ENCODE peak calls at places on chromosome 9, in seven cellular contexts. Q, A, I, Y, V, T and X are unnamed samples.

GRCh38 chr9:123940721-123941534 is 11.0 kb upstream of the DENND1A start:
- DNase-seq in Y (no peak), A (no peak), I (no peak), Q (no peak), T (no peak), V (no peak), X (no peak)

GRCh38 chr9:20437466-20437865 is 184.8 kb downstream of the MLLT3 start:
- DNase-seq in V (no peak), A (no peak), Y (no peak), T (no peak), Q (no peak), I (no peak), X (no peak)

GRCh38 chr9:132372177-132373095 is 17.6 kb upstream of the SETX start:
- DNase-seq in A (peak), Q (peak), Y (peak), I (no peak), T (peak), V (no peak), X (peak)

GRCh38 chr9:88041447-88041846 is 67.1 kb upstream of the CDK20 start:
- DNase-seq in I (no peak), Q (no peak), A (no peak), T (no peak), V (no peak), Y (no peak), X (no peak)

GRCh38 chr9:72371151-72371550 is 6.1 kb upstream of the ZFAND5 start:
- DNase-seq in A (no peak), I (no peak), V (no peak), Y (no peak), T (no peak), Q (no peak), X (no peak)

GRCh38 chr9:21967169-21967568 is 27.0 kb downstream of the CDKN2A start:
- DNase-seq in T (no peak), Q (no peak), A (no peak), I (no peak), Y (no peak), V (no peak), X (no peak)

GRCh38 chr9:70601000-70601929 is 186.8 kb upstream of the KLF9 start:
- DNase-seq in A (no peak), V (no peak), T (peak), I (no peak), Y (peak), Q (peak), X (peak)

GRCh38 chr9:89888233-89888632 is 283.4 kb downstream of the GADD45G start:
- DNase-seq in T (no peak), I (no peak), Y (no peak), A (no peak), V (no peak), Q (no peak), X (no peak)

GRCh38 chr9:29802454-29802853 is 2229.2 kb upstream of the C9orf72 start:
- DNase-seq in T (no peak), Q (no peak), I (no peak), Y (no peak), V (no peak), A (no peak), X (no peak)

GRCh38 chr9:72540348-72540873 is 19.0 kb downstream of the TMC1 start:
- DNase-seq in A (no peak), T (no peak), I (no peak), Q (no peak), Y (no peak), V (no peak), X (no peak)

GRCh38 chr9:114606597-114607207 is 4.4 kb upstream of the TMEM268 start:
- DNase-seq in Y (peak), Q (peak), I (no peak), T (no peak), V (no peak), A (no peak), X (no peak)

GRCh38 chr9:113543286-113544000 is 79.9 kb downstream of the RGS3 start:
- DNase-seq in V (no peak), A (no peak), I (no peak), Y (no peak), T (no peak), Q (no peak), X (no peak)

GRCh38 chr9:94783928-94784327 is 57.4 kb downstream of the AOPEP start:
- DNase-seq in I (no peak), A (no peak), V (no peak), T (no peak), Q (no peak), Y (no peak), X (no peak)

GRCh38 chr9:3527653-3527960 is 1.8 kb upstream of the RFX3 start:
- DNase-seq in T (no peak), V (no peak), I (no peak), Y (no peak), A (no peak), Q (no peak), X (no peak)

GRCh38 chr9:121692606-121693505 is 41.4 kb downstream of the DAB2IP start:
- DNase-seq in V (no peak), A (no peak), T (no peak), I (no peak), Q (no peak), Y (no peak), X (no peak)

GRCh38 chr9:33799928-33800689 is 4.7 kb downstream of the PRSS3 start:
- DNase-seq in V (no peak), T (no peak), A (no peak), Y (no peak), I (no peak), Q (no peak), X (no peak)

GRCh38 chr9:70385423-70385822 is 29.0 kb downstream of the KLF9 start:
- DNase-seq in V (no peak), Q (no peak), A (no peak), T (no peak), I (no peak), Y (no peak), X (no peak)

GRCh38 chr9:77469515-77470197 is 178.5 kb downstream of the GNA14 start:
- DNase-seq in V (no peak), I (no peak), A (no peak), Y (no peak), Q (no peak), T (no peak), X (no peak)

GRCh38 chr9:127121628-127122175 is 733 bp downstream of the ANGPTL2 start:
- DNase-seq in V (no peak), A (no peak), Q (no peak), Y (no peak), T (no peak), I (no peak), X (no peak)

GRCh38 chr9:90099262-90099982 is 494.6 kb downstream of the GADD45G start:
- DNase-seq in I (no peak), Y (no peak), Q (no peak), T (no peak), V (no peak), A (peak), X (no peak)

GRCh38 chr9:93200989-93201339 is 17.0 kb downstream of the WNK2 start:
- DNase-seq in Q (no peak), Y (no peak), V (no peak), A (no peak), I (no peak), T (no peak), X (no peak)

GRCh38 chr9:121839726-121840500 is 188.5 kb downstream of the DAB2IP start:
- DNase-seq in Y (peak), Q (no peak), A (no peak), V (no peak), T (no peak), I (no peak), X (no peak)

GRCh38 chr9:104927912-104928740 is at the start of gene ABCA1:
- DNase-seq in I (peak), Q (peak), V (peak), Y (peak), T (peak), A (peak), X (peak)

GRCh38 chr9:76150016-76150415 is 244.2 kb downstream of the RFK start:
- DNase-seq in A (no peak), T (no peak), V (no peak), Q (no peak), I (no peak), Y (no peak), X (no peak)

GRCh38 chr9:23288545-23288944 is 537.5 kb downstream of the ELAVL2 start:
- DNase-seq in Q (no peak), V (no peak), T (no peak), I (no peak), A (no peak), Y (no peak), X (no peak)

GRCh38 chr9:9752722-9753121 is 860.1 kb downstream of the PTPRD start:
- DNase-seq in T (no peak), V (no peak), A (no peak), I (no peak), Y (peak), Q (peak), X (no peak)

GRCh38 chr9:116074658-116075057 is 78.9 kb upstream of the PAPPA start:
- DNase-seq in Y (no peak), A (no peak), Q (no peak), I (no peak), T (no peak), V (no peak), X (no peak)

GRCh38 chr9:33661186-33661585 is 134.2 kb upstream of the PRSS3 start:
- DNase-seq in T (no peak), Q (no peak), A (no peak), Y (no peak), V (no peak), I (no peak), X (no peak)

GRCh38 chr9:37432020-37432419 is 9.5 kb downstream of the GRHPR start:
- DNase-seq in A (no peak), T (no peak), I (no peak), Q (no peak), V (no peak), Y (no peak), X (no peak)

GRCh38 chr9:37430841-37431597 is 8.5 kb downstream of the GRHPR start:
- DNase-seq in V (no peak), I (no peak), Y (peak), A (no peak), T (no peak), Q (no peak), X (peak)

GRCh38 chr9:37428345-37428744 is 5.8 kb downstream of the GRHPR start:
- DNase-seq in Y (no peak), V (no peak), A (no peak), T (no peak), I (no peak), Q (no peak), X (no peak)

GRCh38 chr9:37426846-37427245 is 4.3 kb downstream of the GRHPR start:
- DNase-seq in V (no peak), I (no peak), A (no peak), Q (no peak), T (no peak), Y (no peak), X (no peak)

GRCh38 chr9:37429441-37430285 is 7.2 kb downstream of the GRHPR start:
- DNase-seq in A (no peak), V (no peak), T (no peak), Y (peak), Q (no peak), I (no peak), X (no peak)
- H3K27ac ChIP-seq in A (no peak), V (no peak), T (no peak), Y (peak), Q (peak), I (no peak), X (peak)

GRCh38 chr9:134688231-134688630 is 46.6 kb downstream of the COL5A1 start:
- DNase-seq in Y (no peak), Q (no peak), A (no peak), I (no peak), T (no peak), V (no peak), X (no peak)

GRCh38 chr9:134690946-134691694 is 49.5 kb downstream of the COL5A1 start:
- DNase-seq in I (no peak), T (no peak), A (no peak), Y (no peak), Q (no peak), V (no peak), X (no peak)

GRCh38 chr9:134690301-134690751 is 48.7 kb downstream of the COL5A1 start:
- DNase-seq in I (no peak), A (no peak), Q (no peak), V (no peak), Y (no peak), T (no peak), X (no peak)

GRCh38 chr9:134688661-134689319 is 47.2 kb downstream of the COL5A1 start:
- DNase-seq in I (no peak), V (no peak), T (no peak), A (no peak), Y (no peak), Q (no peak), X (no peak)

DNA sequence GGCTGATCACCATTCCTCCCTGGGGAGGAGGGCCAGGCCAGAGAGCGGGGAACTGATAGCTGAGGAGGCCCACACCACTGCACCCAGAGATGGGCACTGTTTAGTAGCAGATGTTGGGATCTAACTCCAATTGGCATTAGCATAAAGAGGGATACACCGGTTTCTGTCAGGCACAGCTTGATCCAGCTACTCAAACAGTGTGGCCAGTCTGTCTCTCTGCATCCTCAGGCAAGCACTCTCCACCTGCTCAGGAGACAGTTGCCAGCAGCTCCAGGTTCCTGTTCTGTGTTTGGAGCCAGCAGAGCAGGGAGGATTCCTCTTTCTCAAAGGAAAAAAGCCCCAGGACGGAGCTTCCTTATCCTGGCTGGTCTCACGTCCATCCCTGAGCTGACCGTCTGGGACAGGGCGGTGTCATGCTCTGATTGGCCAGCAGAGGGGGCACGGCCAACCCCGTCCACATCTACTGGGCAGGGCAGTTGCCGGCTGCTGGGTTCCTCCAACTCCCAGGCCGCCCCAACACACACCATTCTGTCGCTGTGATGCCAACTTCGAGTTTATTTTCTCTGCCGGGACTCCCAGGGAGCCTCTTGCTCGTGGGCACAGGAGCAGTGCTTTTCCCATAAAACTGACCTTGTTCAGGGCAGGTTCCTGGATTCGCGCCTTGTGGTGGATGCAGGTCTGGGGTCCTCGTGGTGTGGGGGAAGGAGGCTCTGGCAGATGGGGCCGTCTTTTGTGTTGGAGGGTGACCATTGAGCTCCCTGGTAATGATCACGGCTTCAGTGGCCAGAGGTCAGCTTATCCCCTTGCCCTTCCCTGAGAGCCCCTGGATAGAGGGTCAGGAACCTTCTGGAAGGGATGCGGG is 47.9 kb downstream of the COL5A1 start:
- DNase-seq in T (peak), V (no peak), Q (peak), I (no peak), Y (no peak), A (no peak), X (peak)
- H3K27ac ChIP-seq in T (no peak), V (no peak), Q (peak), I (no peak), Y (no peak), A (no peak), X (no peak)

DNA sequence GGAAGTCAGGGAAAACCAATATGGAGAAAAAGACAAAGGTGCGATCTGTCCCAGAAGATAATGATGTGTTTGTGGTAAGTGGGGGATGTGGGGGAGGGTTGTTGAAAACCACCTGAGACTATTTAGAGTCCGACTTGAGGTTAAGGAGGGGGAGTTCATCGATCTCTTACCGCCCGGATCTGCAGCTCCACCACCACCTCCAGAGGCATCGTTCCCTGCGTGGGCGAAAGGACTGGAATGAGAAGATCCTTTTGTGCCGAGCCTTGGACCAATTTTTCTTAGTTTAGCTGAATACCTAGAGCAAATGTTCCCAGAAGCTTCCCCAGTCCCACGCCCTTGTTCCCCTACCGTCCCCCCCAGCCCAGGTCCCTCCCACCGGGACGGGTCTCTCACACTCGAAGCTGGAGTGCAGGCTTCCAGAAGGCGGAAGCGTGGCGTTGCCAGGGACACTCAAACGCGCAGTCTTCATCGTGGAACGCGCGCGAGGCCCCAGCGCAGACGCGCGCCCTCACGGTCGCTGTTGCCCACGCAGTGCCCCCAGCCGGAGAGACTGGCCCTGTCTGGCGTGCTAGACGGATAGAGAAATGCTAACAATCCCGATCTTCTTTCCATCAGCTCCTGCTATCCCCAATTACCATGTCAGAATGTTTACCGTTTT is at the start of gene SPATA6L:
- DNase-seq in T (no peak), I (peak), Q (no peak), V (no peak), A (no peak), Y (peak), X (peak)
- H3K27ac ChIP-seq in T (peak), I (peak), Q (peak), V (peak), A (no peak), Y (peak), X (peak)

DNA sequence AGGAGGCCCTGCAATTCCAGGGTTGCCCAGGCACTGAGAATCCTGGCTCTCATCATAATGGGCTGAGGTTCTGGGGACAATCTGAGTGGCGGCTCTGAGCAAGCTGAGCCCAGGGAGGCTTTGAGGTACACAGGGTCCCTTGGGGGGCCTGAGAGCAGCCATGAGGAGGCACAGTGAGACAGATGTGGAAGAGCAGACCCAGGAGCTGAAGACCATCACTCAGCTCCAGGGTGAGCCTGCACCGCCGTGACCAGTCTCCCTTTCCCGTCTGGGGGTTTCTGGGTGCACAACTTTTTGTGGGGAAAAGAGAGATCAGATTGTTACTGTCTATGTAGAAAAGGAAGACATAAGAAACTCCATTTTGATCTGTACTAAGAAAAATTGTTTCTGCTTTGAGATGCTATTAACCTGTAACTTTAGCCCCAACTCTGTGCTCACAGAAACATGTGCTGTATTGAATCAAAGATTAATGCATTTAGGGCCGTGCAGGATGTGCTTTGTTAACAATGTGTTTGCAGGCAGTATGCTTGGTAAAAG is at the start of gene CCDC183:
- DNase-seq in A (no peak), Q (no peak), I (no peak), T (no peak), V (no peak), Y (no peak), X (no peak)
- H3K27ac ChIP-seq in A (peak), Q (no peak), I (no peak), T (no peak), V (no peak), Y (no peak), X (no peak)